ENCODE peak calls at places on chromosome 5, in seven cellular contexts. C is heart left ventricle; B is cardiac muscle cell; H is effector memory CD4-positive, alpha-beta T cell; X is psoas muscle; R is fibroblast of lung; A is left lung. J is an unnamed sample.
A peak's percentile ranks its signal among the peaks of the same experiment; 100 is the strongest.

GRCh38 chr5:150161242-150162141 is 5.1 kb upstream of the CDX1 start:
- DNase-seq in C (peak; percentile 82), B (peak; percentile 79), H (peak; percentile 43), X (peak; percentile 85), R (peak; percentile 52), A (peak; percentile 93), J (peak; percentile 91)

GRCh38 chr5:101977729-101978345 is 318.2 kb downstream of the SLCO4C1 start:
- DNase-seq in C (no peak), B (peak; percentile 57), H (no peak), X (no peak), R (peak; percentile 52), A (no peak), J (no peak)

GRCh38 chr5:124263172-124263571 is 483.3 kb downstream of the ZNF608 start:
- DNase-seq in C (no peak), B (no peak), H (no peak), X (no peak), R (no peak), A (no peak), J (no peak)

GRCh38 chr5:63959177-63959982 is 2.9 kb downstream of the HTR1A start:
- DNase-seq in C (no peak), B (peak; percentile 15), H (no peak), X (no peak), R (no peak), A (peak; percentile 76), J (no peak)

GRCh38 chr5:180041501-180042274 is 29.9 kb downstream of the RNF130 start:
- DNase-seq in C (no peak), B (no peak), H (no peak), X (no peak), R (no peak), A (no peak), J (no peak)

GRCh38 chr5:123549256-123549904 is 37.4 kb downstream of the CSNK1G3 start:
- DNase-seq in C (no peak), B (no peak), H (peak; percentile 54), X (no peak), R (no peak), A (no peak), J (no peak)

GRCh38 chr5:2562036-2562435 is 189.4 kb downstream of the IRX2 start:
- DNase-seq in C (no peak), B (no peak), H (no peak), X (no peak), R (no peak), A (no peak), J (no peak)

GRCh38 chr5:38823503-38823902 is 22.3 kb upstream of the OSMR start:
- DNase-seq in C (no peak), B (no peak), H (no peak), X (no peak), R (no peak), A (no peak), J (no peak)

GRCh38 chr5:124901081-124901480 is 154.6 kb upstream of the ZNF608 start:
- DNase-seq in C (no peak), B (no peak), H (no peak), X (no peak), R (peak; percentile 75), A (no peak), J (no peak)

GRCh38 chr5:99936911-99937310 is 598.3 kb upstream of the FAM174A start:
- DNase-seq in C (no peak), B (no peak), H (no peak), X (no peak), R (no peak), A (no peak), J (no peak)

GRCh38 chr5:145960848-145961600 is 24.6 kb downstream of the SH3RF2 start:
- DNase-seq in C (no peak), B (no peak), H (no peak), X (no peak), R (peak; percentile 76), A (no peak), J (no peak)

GRCh38 chr5:140108093-140109049 is 5.5 kb upstream of the PURA start:
- DNase-seq in C (peak; percentile 43), B (no peak), H (no peak), X (peak; percentile 21), R (no peak), A (peak; percentile 75), J (peak; percentile 18)

GRCh38 chr5:79025054-79025465 is 40.0 kb upstream of the ARSB start:
- DNase-seq in C (peak; percentile 57), B (peak; percentile 83), H (no peak), X (peak; percentile 55), R (peak; percentile 54), A (peak; percentile 79), J (peak; percentile 53)

GRCh38 chr5:146529984-146530383 is 14.0 kb upstream of the GPR151 start:
- DNase-seq in C (no peak), B (no peak), H (no peak), X (no peak), R (no peak), A (no peak), J (no peak)

GRCh38 chr5:59390989-59391388 is 502.5 kb downstream of the PDE4D start:
- DNase-seq in C (no peak), B (no peak), H (no peak), X (no peak), R (no peak), A (no peak), J (no peak)

GRCh38 chr5:38500861-38501260 is 55.6 kb downstream of the LIFR start:
- DNase-seq in C (no peak), B (peak; percentile 22), H (no peak), X (no peak), R (peak; percentile 66), A (no peak), J (no peak)

GRCh38 chr5:149223081-149223848 is 48.4 kb upstream of the AFAP1L1 start:
- DNase-seq in C (peak; percentile 39), B (no peak), H (no peak), X (no peak), R (no peak), A (no peak), J (no peak)

GRCh38 chr5:167233507-167233906 is 1057.9 kb upstream of the WWC1 start:
- DNase-seq in C (no peak), B (peak; percentile 1), H (no peak), X (no peak), R (peak; percentile 37), A (no peak), J (no peak)

GRCh38 chr5:86118542-86118941 is 499.2 kb upstream of the COX7C start:
- DNase-seq in C (no peak), B (no peak), H (no peak), X (no peak), R (no peak), A (no peak), J (no peak)

GRCh38 chr5:124408738-124409453 is 337.5 kb downstream of the ZNF608 start:
- DNase-seq in C (no peak), B (peak; percentile 56), H (no peak), X (no peak), R (peak; percentile 82), A (no peak), J (no peak)

DNA sequence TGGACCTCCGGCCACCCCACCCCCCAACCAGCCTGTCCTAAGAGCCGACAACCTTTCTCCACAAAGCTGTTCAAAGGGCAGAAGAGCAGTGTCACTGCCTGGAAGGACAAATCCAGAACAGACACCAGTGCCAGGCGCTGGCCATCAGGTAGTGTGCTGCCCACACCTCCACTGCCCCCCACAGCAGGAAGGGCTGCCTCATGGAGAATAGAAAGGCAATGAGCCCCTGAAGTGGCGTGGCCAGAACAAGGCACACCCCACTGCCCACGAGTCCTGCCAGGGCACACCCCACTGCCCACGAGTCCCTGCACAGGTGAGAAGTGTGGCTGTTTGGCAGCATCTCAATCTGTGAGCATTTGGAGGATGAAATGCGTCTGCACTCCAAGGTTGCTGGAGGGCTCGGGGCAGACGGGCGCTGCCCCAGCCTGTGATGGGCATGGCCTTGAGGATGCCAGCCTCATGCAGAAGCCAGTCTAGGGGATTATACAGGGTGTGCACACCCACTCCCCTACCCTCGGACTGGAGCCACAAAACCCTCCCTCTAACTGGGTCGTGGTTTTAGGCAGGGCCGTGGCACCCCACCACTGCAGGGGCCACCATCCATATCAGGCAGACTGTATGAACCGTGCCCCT is 2.3 kb upstream of the SLC9A3 start:
- DNase-seq in C (peak; percentile 9), B (no peak), H (no peak), X (no peak), R (no peak), A (peak; percentile 37), J (no peak)
- H3K4me1 ChIP-seq in C (peaks cover 5% of the 10 kb centered on the region), B (no peaks in the 10 kb centered on the region), H (peaks cover 23% of the 10 kb centered on the region), X (no peaks in the 10 kb centered on the region), R (no peaks in the 10 kb centered on the region), A (no peaks in the 10 kb centered on the region), J (peaks cover 9% of the 10 kb centered on the region)

GRCh38 chr5:168313596-168314204 is 22.3 kb downstream of the WWC1 start:
- DNase-seq in C (no peak), B (no peak), H (no peak), X (no peak), R (no peak), A (no peak), J (no peak)

GRCh38 chr5:168312606-168313297 is 21.3 kb downstream of the WWC1 start:
- DNase-seq in C (no peak), B (no peak), H (no peak), X (no peak), R (no peak), A (no peak), J (no peak)

GRCh38 chr5:168308976-168309598 is 17.6 kb downstream of the WWC1 start:
- DNase-seq in C (no peak), B (no peak), H (no peak), X (no peak), R (no peak), A (no peak), J (no peak)

GRCh38 chr5:168307925-168308584 is 16.6 kb downstream of the WWC1 start:
- DNase-seq in C (no peak), B (no peak), H (no peak), X (no peak), R (no peak), A (no peak), J (no peak)

GRCh38 chr5:168311061-168311566 is 19.7 kb downstream of the WWC1 start:
- DNase-seq in C (no peak), B (no peak), H (no peak), X (no peak), R (no peak), A (no peak), J (no peak)
- H3K4me1 ChIP-seq in C (no peaks in the 10 kb centered on the region), B (no peaks in the 10 kb centered on the region), H (no peaks in the 10 kb centered on the region), X (no peaks in the 10 kb centered on the region), R (peaks cover 18% of the 10 kb centered on the region), A (peaks cover 21% of the 10 kb centered on the region), J (no peaks in the 10 kb centered on the region)

GRCh38 chr5:133015466-133015865 is 10.9 kb downstream of the ZCCHC10 start:
- DNase-seq in C (no peak), B (no peak), H (no peak), X (no peak), R (no peak), A (no peak), J (no peak)
- H3K4me1 ChIP-seq in C (no peaks in the 10 kb centered on the region), B (no peaks in the 10 kb centered on the region), H (no peaks in the 10 kb centered on the region), X (no peaks in the 10 kb centered on the region), R (no peaks in the 10 kb centered on the region), A (no peaks in the 10 kb centered on the region), J (no peaks in the 10 kb centered on the region)

DNA sequence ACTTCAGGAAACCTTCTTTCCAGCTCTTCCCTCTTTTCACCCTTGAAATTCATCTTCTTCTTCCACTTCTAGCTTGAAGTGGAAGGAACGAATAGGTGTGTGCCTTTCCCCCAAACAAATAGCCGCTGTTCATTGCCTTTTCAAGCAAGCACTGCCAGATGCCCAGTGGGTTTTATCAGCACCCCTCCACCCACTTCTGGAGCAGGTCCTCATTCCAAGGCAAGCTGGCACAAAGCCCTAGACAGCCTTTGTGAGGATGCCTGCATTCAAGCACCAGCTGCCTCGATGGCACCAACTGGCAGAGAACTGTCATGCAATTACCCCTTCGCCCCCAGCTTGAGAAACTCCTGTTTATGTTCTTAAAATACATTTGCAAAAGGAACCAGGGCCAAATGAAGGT is 36.5 kb downstream of the SERINC5 start:
- DNase-seq in C (peak; percentile 45), B (no peak), H (no peak), X (no peak), R (no peak), A (no peak), J (peak; percentile 14)
- H3K4me1 ChIP-seq in C (peaks cover 25% of the 10 kb centered on the region), B (peaks cover 37% of the 10 kb centered on the region), H (peaks cover 33% of the 10 kb centered on the region), X (peaks cover 20% of the 10 kb centered on the region), R (peaks cover 2% of the 10 kb centered on the region), A (peaks cover 15% of the 10 kb centered on the region), J (peaks cover 49% of the 10 kb centered on the region)

J was measured in heart right ventricle.